ENCODE peak calls at places on chromosomes 6 and 20, in six cellular contexts. One of them, this sample, is unnamed.

GRCh38 chr6:11865926-11866325 is 87.3 kb upstream of the ADTRP start:
- DNase-seq in HFF-Myc: no peak
- DNase-seq in activated T-helper 1 cell treated with anti-CD3 and anti-CD28 coated beads, Interleukin-12 subunit alpha, Interleukin-12 subunit beta, Interleukin-2, Interleukin-4 antibody, amounts not matched to agents 30 ng/mL and 10 ng/mL and 1 ng/mL, durations not matched to agents 14 hours and 24 hours and 36 hours: no peak
- DNase-seq in Kasumi-1: no peak
- DNase-seq in CD4-positive, alpha-beta memory T cell: no peak
- DNase-seq in M059J: peak; percentile 77
- DNase-seq in this sample: no peak

GRCh38 chr6:35808688-35809087 is 3.5 kb downstream of the LHFPL5 start:
- DNase-seq in activated T-helper 1 cell treated with anti-CD3 and anti-CD28 coated beads, Interleukin-12 subunit alpha, Interleukin-12 subunit beta, Interleukin-2, Interleukin-4 antibody, amounts not matched to agents 30 ng/mL and 10 ng/mL and 1 ng/mL, durations not matched to agents 14 hours and 24 hours and 36 hours: no peak
- DNase-seq in CD4-positive, alpha-beta memory T cell: no peak
- DNase-seq in Kasumi-1: no peak
- DNase-seq in M059J: peak; percentile 56
- DNase-seq in HFF-Myc: no peak
- DNase-seq in this sample: no peak

GRCh38 chr20:2390971-2391675 is 10.4 kb downstream of the TGM6 start:
- DNase-seq in CD4-positive, alpha-beta memory T cell: no peak
- DNase-seq in HFF-Myc: no peak
- DNase-seq in M059J: no peak
- DNase-seq in Kasumi-1: no peak
- DNase-seq in activated T-helper 1 cell treated with anti-CD3 and anti-CD28 coated beads, Interleukin-12 subunit alpha, Interleukin-12 subunit beta, Interleukin-2, Interleukin-4 antibody, amounts not matched to agents 30 ng/mL and 10 ng/mL and 1 ng/mL, durations not matched to agents 14 hours and 24 hours and 36 hours: no peak
- DNase-seq in this sample: no peak

GRCh38 chr20:12924126-12924525 is 84.6 kb upstream of the SPTLC3 start:
- DNase-seq in activated T-helper 1 cell treated with anti-CD3 and anti-CD28 coated beads, Interleukin-12 subunit alpha, Interleukin-12 subunit beta, Interleukin-2, Interleukin-4 antibody, amounts not matched to agents 30 ng/mL and 10 ng/mL and 1 ng/mL, durations not matched to agents 14 hours and 24 hours and 36 hours: no peak
- DNase-seq in M059J: no peak
- DNase-seq in Kasumi-1: no peak
- DNase-seq in CD4-positive, alpha-beta memory T cell: no peak
- DNase-seq in HFF-Myc: no peak
- DNase-seq in this sample: no peak

GRCh38 chr20:61271273-61272221 is 19.5 kb downstream of the CDH4 start:
- DNase-seq in CD4-positive, alpha-beta memory T cell: no peak
- DNase-seq in HFF-Myc: no peak
- DNase-seq in M059J: peak; percentile 42
- DNase-seq in activated T-helper 1 cell treated with anti-CD3 and anti-CD28 coated beads, Interleukin-12 subunit alpha, Interleukin-12 subunit beta, Interleukin-2, Interleukin-4 antibody, amounts not matched to agents 30 ng/mL and 10 ng/mL and 1 ng/mL, durations not matched to agents 14 hours and 24 hours and 36 hours: no peak
- DNase-seq in Kasumi-1: no peak
- DNase-seq in this sample: no peak

GRCh38 chr6:45163952-45164766 is 164.0 kb upstream of the RUNX2 start:
- DNase-seq in M059J: peak; percentile 44
- DNase-seq in HFF-Myc: no peak
- DNase-seq in Kasumi-1: no peak
- DNase-seq in CD4-positive, alpha-beta memory T cell: no peak
- DNase-seq in activated T-helper 1 cell treated with anti-CD3 and anti-CD28 coated beads, Interleukin-12 subunit alpha, Interleukin-12 subunit beta, Interleukin-2, Interleukin-4 antibody, amounts not matched to agents 30 ng/mL and 10 ng/mL and 1 ng/mL, durations not matched to agents 14 hours and 24 hours and 36 hours: peak; percentile 31
- DNase-seq in this sample: no peak

GRCh38 chr20:50898475-50898874 is 32.8 kb downstream of the ADNP start:
- DNase-seq in HFF-Myc: no peak
- DNase-seq in M059J: no peak
- DNase-seq in Kasumi-1: no peak
- DNase-seq in activated T-helper 1 cell treated with anti-CD3 and anti-CD28 coated beads, Interleukin-12 subunit alpha, Interleukin-12 subunit beta, Interleukin-2, Interleukin-4 antibody, amounts not matched to agents 30 ng/mL and 10 ng/mL and 1 ng/mL, durations not matched to agents 14 hours and 24 hours and 36 hours: no peak
- DNase-seq in CD4-positive, alpha-beta memory T cell: no peak
- DNase-seq in this sample: no peak

GRCh38 chr6:119446623-119447008 is 97.1 kb upstream of the MAN1A1 start:
- DNase-seq in M059J: peak; percentile 32
- DNase-seq in CD4-positive, alpha-beta memory T cell: no peak
- DNase-seq in activated T-helper 1 cell treated with anti-CD3 and anti-CD28 coated beads, Interleukin-12 subunit alpha, Interleukin-12 subunit beta, Interleukin-2, Interleukin-4 antibody, amounts not matched to agents 30 ng/mL and 10 ng/mL and 1 ng/mL, durations not matched to agents 14 hours and 24 hours and 36 hours: no peak
- DNase-seq in HFF-Myc: no peak
- DNase-seq in Kasumi-1: no peak
- DNase-seq in this sample: peak; percentile 42

GRCh38 chr20:40313730-40314129 is 375.3 kb downstream of the MAFB start:
- DNase-seq in HFF-Myc: no peak
- DNase-seq in M059J: no peak
- DNase-seq in Kasumi-1: no peak
- DNase-seq in CD4-positive, alpha-beta memory T cell: no peak
- DNase-seq in activated T-helper 1 cell treated with anti-CD3 and anti-CD28 coated beads, Interleukin-12 subunit alpha, Interleukin-12 subunit beta, Interleukin-2, Interleukin-4 antibody, amounts not matched to agents 30 ng/mL and 10 ng/mL and 1 ng/mL, durations not matched to agents 14 hours and 24 hours and 36 hours: no peak
- DNase-seq in this sample: no peak

GRCh38 chr6:156379946-156380707 is 397.1 kb upstream of the ARID1B start:
- DNase-seq in M059J: peak; percentile 86
- DNase-seq in CD4-positive, alpha-beta memory T cell: no peak
- DNase-seq in activated T-helper 1 cell treated with anti-CD3 and anti-CD28 coated beads, Interleukin-12 subunit alpha, Interleukin-12 subunit beta, Interleukin-2, Interleukin-4 antibody, amounts not matched to agents 30 ng/mL and 10 ng/mL and 1 ng/mL, durations not matched to agents 14 hours and 24 hours and 36 hours: no peak
- DNase-seq in Kasumi-1: no peak
- DNase-seq in HFF-Myc: peak; percentile 30
- DNase-seq in this sample: peak; percentile 13

GRCh38 chr6:70310063-70310694 is 7.3 kb upstream of the COL9A1 start:
- DNase-seq in CD4-positive, alpha-beta memory T cell: peak; percentile 13
- DNase-seq in M059J: peak; percentile 59
- DNase-seq in activated T-helper 1 cell treated with anti-CD3 and anti-CD28 coated beads, Interleukin-12 subunit alpha, Interleukin-12 subunit beta, Interleukin-2, Interleukin-4 antibody, amounts not matched to agents 30 ng/mL and 10 ng/mL and 1 ng/mL, durations not matched to agents 14 hours and 24 hours and 36 hours: no peak
- DNase-seq in HFF-Myc: no peak
- DNase-seq in Kasumi-1: peak; percentile 27
- DNase-seq in this sample: no peak

GRCh38 chr6:159692303-159693127 is 526 bp downstream of the SOD2 start:
- DNase-seq in HFF-Myc: no peak
- DNase-seq in Kasumi-1: peak; percentile 38
- DNase-seq in CD4-positive, alpha-beta memory T cell: peak; percentile 56
- DNase-seq in M059J: peak; percentile 62
- DNase-seq in activated T-helper 1 cell treated with anti-CD3 and anti-CD28 coated beads, Interleukin-12 subunit alpha, Interleukin-12 subunit beta, Interleukin-2, Interleukin-4 antibody, amounts not matched to agents 30 ng/mL and 10 ng/mL and 1 ng/mL, durations not matched to agents 14 hours and 24 hours and 36 hours: peak; percentile 56
- DNase-seq in this sample: no peak

GRCh38 chr20:53903652-53903987 is 166.8 kb downstream of the BCAS1 start:
- DNase-seq in Kasumi-1: no peak
- DNase-seq in CD4-positive, alpha-beta memory T cell: no peak
- DNase-seq in HFF-Myc: no peak
- DNase-seq in M059J: no peak
- DNase-seq in activated T-helper 1 cell treated with anti-CD3 and anti-CD28 coated beads, Interleukin-12 subunit alpha, Interleukin-12 subunit beta, Interleukin-2, Interleukin-4 antibody, amounts not matched to agents 30 ng/mL and 10 ng/mL and 1 ng/mL, durations not matched to agents 14 hours and 24 hours and 36 hours: no peak
- DNase-seq in this sample: no peak

GRCh38 chr6:16278048-16278724 is 39.8 kb downstream of the GMPR start:
- DNase-seq in M059J: peak; percentile 77
- DNase-seq in Kasumi-1: no peak
- DNase-seq in CD4-positive, alpha-beta memory T cell: no peak
- DNase-seq in HFF-Myc: no peak
- DNase-seq in activated T-helper 1 cell treated with anti-CD3 and anti-CD28 coated beads, Interleukin-12 subunit alpha, Interleukin-12 subunit beta, Interleukin-2, Interleukin-4 antibody, amounts not matched to agents 30 ng/mL and 10 ng/mL and 1 ng/mL, durations not matched to agents 14 hours and 24 hours and 36 hours: no peak
- DNase-seq in this sample: no peak

GRCh38 chr6:7561153-7561964 is 19.9 kb downstream of the DSP start:
- DNase-seq in M059J: no peak
- DNase-seq in Kasumi-1: no peak
- DNase-seq in HFF-Myc: no peak
- DNase-seq in CD4-positive, alpha-beta memory T cell: no peak
- DNase-seq in activated T-helper 1 cell treated with anti-CD3 and anti-CD28 coated beads, Interleukin-12 subunit alpha, Interleukin-12 subunit beta, Interleukin-2, Interleukin-4 antibody, amounts not matched to agents 30 ng/mL and 10 ng/mL and 1 ng/mL, durations not matched to agents 14 hours and 24 hours and 36 hours: no peak
- DNase-seq in this sample: no peak

GRCh38 chr20:17621229-17621968 is 51.5 kb downstream of the DSTN start:
- DNase-seq in HFF-Myc: no peak
- DNase-seq in Kasumi-1: no peak
- DNase-seq in activated T-helper 1 cell treated with anti-CD3 and anti-CD28 coated beads, Interleukin-12 subunit alpha, Interleukin-12 subunit beta, Interleukin-2, Interleukin-4 antibody, amounts not matched to agents 30 ng/mL and 10 ng/mL and 1 ng/mL, durations not matched to agents 14 hours and 24 hours and 36 hours: no peak
- DNase-seq in M059J: no peak
- DNase-seq in CD4-positive, alpha-beta memory T cell: no peak
- DNase-seq in this sample: no peak

GRCh38 chr6:2245954-2246863 is 804 bp upstream of the GMDS start:
- DNase-seq in Kasumi-1: peak; percentile 39
- DNase-seq in CD4-positive, alpha-beta memory T cell: peak; percentile 49
- DNase-seq in M059J: peak; percentile 81
- DNase-seq in HFF-Myc: no peak
- DNase-seq in activated T-helper 1 cell treated with anti-CD3 and anti-CD28 coated beads, Interleukin-12 subunit alpha, Interleukin-12 subunit beta, Interleukin-2, Interleukin-4 antibody, amounts not matched to agents 30 ng/mL and 10 ng/mL and 1 ng/mL, durations not matched to agents 14 hours and 24 hours and 36 hours: peak; percentile 11
- DNase-seq in this sample: peak; percentile 11

GRCh38 chr6:30062471-30063178 is 1.6 kb downstream of the POLR1H start:
- DNase-seq in activated T-helper 1 cell treated with anti-CD3 and anti-CD28 coated beads, Interleukin-12 subunit alpha, Interleukin-12 subunit beta, Interleukin-2, Interleukin-4 antibody, amounts not matched to agents 30 ng/mL and 10 ng/mL and 1 ng/mL, durations not matched to agents 14 hours and 24 hours and 36 hours: no peak
- DNase-seq in M059J: peak; percentile 8
- DNase-seq in HFF-Myc: no peak
- DNase-seq in Kasumi-1: no peak
- DNase-seq in CD4-positive, alpha-beta memory T cell: no peak
- DNase-seq in this sample: no peak

GRCh38 chr20:59295531-59295930 is 4.9 kb upstream of the EDN3 start:
- DNase-seq in M059J: no peak
- DNase-seq in CD4-positive, alpha-beta memory T cell: no peak
- DNase-seq in activated T-helper 1 cell treated with anti-CD3 and anti-CD28 coated beads, Interleukin-12 subunit alpha, Interleukin-12 subunit beta, Interleukin-2, Interleukin-4 antibody, amounts not matched to agents 30 ng/mL and 10 ng/mL and 1 ng/mL, durations not matched to agents 14 hours and 24 hours and 36 hours: no peak
- DNase-seq in HFF-Myc: no peak
- DNase-seq in Kasumi-1: no peak
- DNase-seq in this sample: no peak

GRCh38 chr20:62688855-62689460 is 19.7 kb upstream of the NTSR1 start:
- DNase-seq in CD4-positive, alpha-beta memory T cell: no peak
- DNase-seq in M059J: peak; percentile 68
- DNase-seq in HFF-Myc: no peak
- DNase-seq in Kasumi-1: peak; percentile 14
- DNase-seq in activated T-helper 1 cell treated with anti-CD3 and anti-CD28 coated beads, Interleukin-12 subunit alpha, Interleukin-12 subunit beta, Interleukin-2, Interleukin-4 antibody, amounts not matched to agents 30 ng/mL and 10 ng/mL and 1 ng/mL, durations not matched to agents 14 hours and 24 hours and 36 hours: no peak
- DNase-seq in this sample: no peak

GRCh38 chr20:57560554-57561355 is at the start of gene PCK1:
- DNase-seq in CD4-positive, alpha-beta memory T cell: no peak
- DNase-seq in HFF-Myc: no peak
- DNase-seq in activated T-helper 1 cell treated with anti-CD3 and anti-CD28 coated beads, Interleukin-12 subunit alpha, Interleukin-12 subunit beta, Interleukin-2, Interleukin-4 antibody, amounts not matched to agents 30 ng/mL and 10 ng/mL and 1 ng/mL, durations not matched to agents 14 hours and 24 hours and 36 hours: no peak
- DNase-seq in Kasumi-1: no peak
- DNase-seq in M059J: peak; percentile 17
- DNase-seq in this sample: no peak

GRCh38 chr6:32882879-32883250 is 28.9 kb downstream of the PSMB9 start:
- DNase-seq in M059J: peak; percentile 80
- DNase-seq in CD4-positive, alpha-beta memory T cell: no peak
- DNase-seq in Kasumi-1: no peak
- DNase-seq in HFF-Myc: no peak
- DNase-seq in activated T-helper 1 cell treated with anti-CD3 and anti-CD28 coated beads, Interleukin-12 subunit alpha, Interleukin-12 subunit beta, Interleukin-2, Interleukin-4 antibody, amounts not matched to agents 30 ng/mL and 10 ng/mL and 1 ng/mL, durations not matched to agents 14 hours and 24 hours and 36 hours: no peak
- DNase-seq in this sample: no peak

GRCh38 chr6:28152531-28152930 is 10.8 kb downstream of the ZKSCAN8 start:
- DNase-seq in M059J: no peak
- DNase-seq in activated T-helper 1 cell treated with anti-CD3 and anti-CD28 coated beads, Interleukin-12 subunit alpha, Interleukin-12 subunit beta, Interleukin-2, Interleukin-4 antibody, amounts not matched to agents 30 ng/mL and 10 ng/mL and 1 ng/mL, durations not matched to agents 14 hours and 24 hours and 36 hours: no peak
- DNase-seq in CD4-positive, alpha-beta memory T cell: no peak
- DNase-seq in HFF-Myc: no peak
- DNase-seq in Kasumi-1: no peak
- DNase-seq in this sample: no peak

GRCh38 chr6:15417811-15418210 is 171.9 kb downstream of the JARID2 start:
- DNase-seq in activated T-helper 1 cell treated with anti-CD3 and anti-CD28 coated beads, Interleukin-12 subunit alpha, Interleukin-12 subunit beta, Interleukin-2, Interleukin-4 antibody, amounts not matched to agents 30 ng/mL and 10 ng/mL and 1 ng/mL, durations not matched to agents 14 hours and 24 hours and 36 hours: no peak
- DNase-seq in Kasumi-1: no peak
- DNase-seq in HFF-Myc: no peak
- DNase-seq in M059J: peak; percentile 99
- DNase-seq in CD4-positive, alpha-beta memory T cell: no peak
- DNase-seq in this sample: peak; percentile 23

GRCh38 chr6:11950109-11950508 is 62.0 kb upstream of the HIVEP1 start:
- DNase-seq in activated T-helper 1 cell treated with anti-CD3 and anti-CD28 coated beads, Interleukin-12 subunit alpha, Interleukin-12 subunit beta, Interleukin-2, Interleukin-4 antibody, amounts not matched to agents 30 ng/mL and 10 ng/mL and 1 ng/mL, durations not matched to agents 14 hours and 24 hours and 36 hours: no peak
- DNase-seq in HFF-Myc: no peak
- DNase-seq in Kasumi-1: no peak
- DNase-seq in CD4-positive, alpha-beta memory T cell: no peak
- DNase-seq in M059J: no peak
- DNase-seq in this sample: no peak

GRCh38 chr6:89562114-89562815 is 76.3 kb downstream of the LYRM2 start:
- DNase-seq in CD4-positive, alpha-beta memory T cell: no peak
- DNase-seq in HFF-Myc: no peak
- DNase-seq in activated T-helper 1 cell treated with anti-CD3 and anti-CD28 coated beads, Interleukin-12 subunit alpha, Interleukin-12 subunit beta, Interleukin-2, Interleukin-4 antibody, amounts not matched to agents 30 ng/mL and 10 ng/mL and 1 ng/mL, durations not matched to agents 14 hours and 24 hours and 36 hours: no peak
- DNase-seq in M059J: no peak
- DNase-seq in Kasumi-1: no peak
- DNase-seq in this sample: no peak

GRCh38 chr6:56856036-56856580 is 98.8 kb upstream of the BEND6 start:
- DNase-seq in Kasumi-1: no peak
- DNase-seq in M059J: no peak
- DNase-seq in activated T-helper 1 cell treated with anti-CD3 and anti-CD28 coated beads, Interleukin-12 subunit alpha, Interleukin-12 subunit beta, Interleukin-2, Interleukin-4 antibody, amounts not matched to agents 30 ng/mL and 10 ng/mL and 1 ng/mL, durations not matched to agents 14 hours and 24 hours and 36 hours: no peak
- DNase-seq in CD4-positive, alpha-beta memory T cell: no peak
- DNase-seq in HFF-Myc: no peak
- DNase-seq in this sample: no peak

GRCh38 chr20:12956303-12956702 is 52.5 kb upstream of the SPTLC3 start:
- DNase-seq in activated T-helper 1 cell treated with anti-CD3 and anti-CD28 coated beads, Interleukin-12 subunit alpha, Interleukin-12 subunit beta, Interleukin-2, Interleukin-4 antibody, amounts not matched to agents 30 ng/mL and 10 ng/mL and 1 ng/mL, durations not matched to agents 14 hours and 24 hours and 36 hours: no peak
- DNase-seq in CD4-positive, alpha-beta memory T cell: no peak
- DNase-seq in M059J: no peak
- DNase-seq in Kasumi-1: no peak
- DNase-seq in HFF-Myc: no peak
- DNase-seq in this sample: no peak

GRCh38 chr6:135411339-135411738 is 86.2 kb downstream of the AHI1 start:
- DNase-seq in activated T-helper 1 cell treated with anti-CD3 and anti-CD28 coated beads, Interleukin-12 subunit alpha, Interleukin-12 subunit beta, Interleukin-2, Interleukin-4 antibody, amounts not matched to agents 30 ng/mL and 10 ng/mL and 1 ng/mL, durations not matched to agents 14 hours and 24 hours and 36 hours: no peak
- DNase-seq in HFF-Myc: no peak
- DNase-seq in M059J: peak; percentile 9
- DNase-seq in Kasumi-1: no peak
- DNase-seq in CD4-positive, alpha-beta memory T cell: no peak
- DNase-seq in this sample: no peak

GRCh38 chr20:33444797-33445560 is 1.4 kb upstream of the SNTA1 start:
- DNase-seq in CD4-positive, alpha-beta memory T cell: no peak
- DNase-seq in activated T-helper 1 cell treated with anti-CD3 and anti-CD28 coated beads, Interleukin-12 subunit alpha, Interleukin-12 subunit beta, Interleukin-2, Interleukin-4 antibody, amounts not matched to agents 30 ng/mL and 10 ng/mL and 1 ng/mL, durations not matched to agents 14 hours and 24 hours and 36 hours: no peak
- DNase-seq in M059J: peak; percentile 40
- DNase-seq in HFF-Myc: no peak
- DNase-seq in Kasumi-1: no peak
- DNase-seq in this sample: no peak